ENCODE peak calls at places on chromosome 22, in five cellular contexts. One of them, this sample, is unnamed. For H3K9me3, the result is how much of the 10 kb centered on the place peaks cover.

GRCh38 chr22:25327018-25327755 is 107.7 kb downstream of the CRYBB2 start:
- DNase-seq in CD4-positive, alpha-beta memory T cell: no peak
- DNase-seq in esophagus muscularis mucosa: no peak
- DNase-seq in GM23248: no peak
- DNase-seq in upper lobe of right lung: no peak
- DNase-seq in this sample: no peak

GRCh38 chr22:25362215-25362882 is 142.9 kb downstream of the CRYBB2 start:
- DNase-seq in GM23248: peak
- DNase-seq in CD4-positive, alpha-beta memory T cell: peak
- DNase-seq in upper lobe of right lung: peak
- DNase-seq in esophagus muscularis mucosa: peak
- DNase-seq in this sample: peak

GRCh38 chr22:38987171-38987895 is 5.2 kb downstream of the APOBEC3B start:
- DNase-seq in upper lobe of right lung: no peak
- DNase-seq in GM23248: no peak
- DNase-seq in esophagus muscularis mucosa: no peak
- DNase-seq in CD4-positive, alpha-beta memory T cell: no peak
- DNase-seq in this sample: no peak

GRCh38 chr22:37454857-37455686 is 27.8 kb upstream of the ELFN2 start:
- DNase-seq in GM23248: peak
- DNase-seq in esophagus muscularis mucosa: no peak
- DNase-seq in upper lobe of right lung: peak
- DNase-seq in CD4-positive, alpha-beta memory T cell: no peak
- DNase-seq in this sample: no peak

GRCh38 chr22:40638261-40638660 is 1.7 kb upstream of the MRTFA start:
- DNase-seq in upper lobe of right lung: peak
- DNase-seq in CD4-positive, alpha-beta memory T cell: no peak
- DNase-seq in GM23248: no peak
- DNase-seq in esophagus muscularis mucosa: no peak
- DNase-seq in this sample: no peak

GRCh38 chr22:40904101-40904500 is 42.2 kb upstream of the DNAJB7 start:
- DNase-seq in upper lobe of right lung: no peak
- DNase-seq in CD4-positive, alpha-beta memory T cell: no peak
- DNase-seq in GM23248: no peak
- DNase-seq in esophagus muscularis mucosa: no peak
- DNase-seq in this sample: no peak

GRCh38 chr22:38424525-38425080 is 30.4 kb downstream of the KCNJ4 start:
- DNase-seq in GM23248: no peak
- DNase-seq in CD4-positive, alpha-beta memory T cell: no peak
- DNase-seq in upper lobe of right lung: no peak
- DNase-seq in esophagus muscularis mucosa: no peak
- DNase-seq in this sample: no peak

GRCh38 chr22:22364207-22364606 is 119.6 kb downstream of the VPREB1 start:
- DNase-seq in GM23248: no peak
- DNase-seq in CD4-positive, alpha-beta memory T cell: no peak
- DNase-seq in upper lobe of right lung: no peak
- DNase-seq in esophagus muscularis mucosa: no peak
- DNase-seq in this sample: no peak

GRCh38 chr22:22709719-22710445 is 65.5 kb downstream of the GGTLC2 start:
- DNase-seq in esophagus muscularis mucosa: no peak
- DNase-seq in CD4-positive, alpha-beta memory T cell: no peak
- DNase-seq in GM23248: peak
- DNase-seq in upper lobe of right lung: no peak
- DNase-seq in this sample: no peak

GRCh38 chr22:25746012-25746373 is 4.0 kb downstream of the MYO18B start:
- DNase-seq in esophagus muscularis mucosa: no peak
- DNase-seq in upper lobe of right lung: no peak
- DNase-seq in GM23248: peak
- DNase-seq in CD4-positive, alpha-beta memory T cell: no peak
- DNase-seq in this sample: no peak

GRCh38 chr22:27747396-27748256 is 53.9 kb downstream of the MN1 start:
- DNase-seq in CD4-positive, alpha-beta memory T cell: no peak
- DNase-seq in GM23248: peak
- DNase-seq in esophagus muscularis mucosa: no peak
- DNase-seq in upper lobe of right lung: no peak
- DNase-seq in this sample: no peak

GRCh38 chr22:20173720-20174119 is 22.9 kb upstream of the CCDC188 start:
- DNase-seq in upper lobe of right lung: no peak
- DNase-seq in esophagus muscularis mucosa: no peak
- DNase-seq in GM23248: no peak
- DNase-seq in CD4-positive, alpha-beta memory T cell: no peak
- DNase-seq in this sample: no peak

GRCh38 chr22:23562186-23562585 is 17.9 kb downstream of the IGLL1 start:
- DNase-seq in esophagus muscularis mucosa: no peak
- DNase-seq in upper lobe of right lung: no peak
- DNase-seq in GM23248: no peak
- DNase-seq in CD4-positive, alpha-beta memory T cell: no peak
- DNase-seq in this sample: no peak

DNA sequence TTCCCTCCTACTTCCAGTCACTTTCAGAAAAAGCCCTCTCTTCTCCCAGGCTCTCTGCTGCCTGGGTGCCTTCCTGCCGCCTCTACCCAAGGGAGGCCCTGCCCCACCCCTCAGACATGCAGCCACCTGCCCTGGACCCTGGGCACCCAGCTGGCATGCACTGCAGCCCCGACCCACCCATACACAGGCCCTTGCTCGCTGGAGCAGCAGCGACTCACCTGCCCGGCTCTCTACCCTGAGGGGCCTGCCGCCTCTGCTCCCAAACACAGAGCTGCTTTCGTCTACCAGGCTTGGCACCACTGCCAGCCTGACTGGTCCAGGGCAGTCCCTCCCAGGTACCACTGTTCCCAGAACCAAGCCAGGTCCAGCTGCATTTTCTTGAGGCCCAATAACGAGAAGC is 1.2 kb upstream of the TSSK2 start:
- DNase-seq in GM23248: no peak
- DNase-seq in CD4-positive, alpha-beta memory T cell: no peak
- DNase-seq in esophagus muscularis mucosa: no peak
- DNase-seq in upper lobe of right lung: no peak
- DNase-seq in this sample: no peak
- H3K9me3 ChIP-seq in GM23248: under half
- H3K9me3 ChIP-seq in CD4-positive, alpha-beta memory T cell: under half
- H3K9me3 ChIP-seq in esophagus muscularis mucosa: under half
- H3K9me3 ChIP-seq in upper lobe of right lung: under half
- H3K9me3 ChIP-seq in this sample: under half

DNA sequence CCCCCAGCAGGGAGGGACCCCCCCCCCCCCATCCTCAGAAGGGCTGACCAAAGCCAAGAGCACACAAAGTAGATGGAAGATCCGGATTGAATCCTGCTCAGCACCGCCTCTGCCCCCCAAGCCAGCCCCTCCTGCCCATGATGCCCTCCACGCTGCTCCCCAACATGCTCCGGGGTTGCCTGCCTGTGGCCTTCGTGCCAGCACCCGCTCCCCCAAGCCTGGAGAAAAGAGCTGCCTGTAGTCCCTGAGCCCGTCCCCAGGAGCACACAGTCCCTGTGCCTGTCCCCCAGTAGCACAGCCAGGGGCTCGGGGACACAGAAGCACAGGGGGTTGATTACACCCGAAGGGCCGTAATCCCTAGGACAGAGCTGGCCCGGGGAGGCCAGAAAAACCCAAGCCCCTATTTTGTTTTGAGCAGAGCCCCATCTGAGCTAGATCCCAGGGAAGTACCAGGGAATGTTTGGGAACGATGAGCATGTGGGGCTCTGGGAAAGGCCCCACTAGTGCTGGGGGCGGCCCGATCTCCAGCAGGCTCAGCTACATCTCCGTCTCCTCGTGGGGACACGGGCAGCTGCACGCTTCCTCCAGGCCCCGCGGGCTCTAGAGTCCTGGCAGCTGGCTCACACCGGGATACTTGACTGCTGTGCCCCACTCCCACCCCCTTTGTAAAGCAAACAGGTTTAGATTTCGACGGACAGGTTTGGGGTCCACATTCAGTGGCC is 66.7 kb downstream of the PHF21B start:
- DNase-seq in esophagus muscularis mucosa: no peak
- DNase-seq in upper lobe of right lung: no peak
- DNase-seq in GM23248: no peak
- DNase-seq in CD4-positive, alpha-beta memory T cell: no peak
- DNase-seq in this sample: no peak
- H3K9me3 ChIP-seq in esophagus muscularis mucosa: under half
- H3K9me3 ChIP-seq in upper lobe of right lung: under half
- H3K9me3 ChIP-seq in GM23248: under half
- H3K9me3 ChIP-seq in CD4-positive, alpha-beta memory T cell: under half
- H3K9me3 ChIP-seq in this sample: under half

GRCh38 chr22:49449377-49449776 is 378.3 kb downstream of the BRD1 start:
- DNase-seq in CD4-positive, alpha-beta memory T cell: no peak
- DNase-seq in upper lobe of right lung: no peak
- DNase-seq in esophagus muscularis mucosa: no peak
- DNase-seq in GM23248: no peak
- DNase-seq in this sample: no peak

GRCh38 chr22:49450521-49450920 is 377.2 kb downstream of the BRD1 start:
- DNase-seq in esophagus muscularis mucosa: no peak
- DNase-seq in GM23248: no peak
- DNase-seq in CD4-positive, alpha-beta memory T cell: no peak
- DNase-seq in upper lobe of right lung: no peak
- DNase-seq in this sample: no peak

GRCh38 chr22:49452362-49452946 is 375.2 kb downstream of the BRD1 start:
- DNase-seq in CD4-positive, alpha-beta memory T cell: no peak
- DNase-seq in esophagus muscularis mucosa: no peak
- DNase-seq in upper lobe of right lung: no peak
- DNase-seq in GM23248: no peak
- DNase-seq in this sample: no peak

GRCh38 chr22:49449811-49450386 is 377.8 kb downstream of the BRD1 start:
- DNase-seq in CD4-positive, alpha-beta memory T cell: no peak
- DNase-seq in esophagus muscularis mucosa: no peak
- DNase-seq in GM23248: no peak
- DNase-seq in upper lobe of right lung: no peak
- DNase-seq in this sample: no peak

GRCh38 chr22:49451070-49451840 is 376.4 kb downstream of the BRD1 start:
- DNase-seq in upper lobe of right lung: peak
- DNase-seq in esophagus muscularis mucosa: no peak
- DNase-seq in GM23248: no peak
- DNase-seq in CD4-positive, alpha-beta memory T cell: no peak
- DNase-seq in this sample: no peak
- H3K9me3 ChIP-seq in upper lobe of right lung: under half
- H3K9me3 ChIP-seq in esophagus muscularis mucosa: under half
- H3K9me3 ChIP-seq in GM23248: under half
- H3K9me3 ChIP-seq in CD4-positive, alpha-beta memory T cell: under half
- H3K9me3 ChIP-seq in this sample: under half

GRCh38 chr22:48855593-48856307 is 971.9 kb downstream of the BRD1 start:
- DNase-seq in upper lobe of right lung: no peak
- DNase-seq in CD4-positive, alpha-beta memory T cell: no peak
- DNase-seq in esophagus muscularis mucosa: no peak
- DNase-seq in GM23248: no peak
- DNase-seq in this sample: no peak

GRCh38 chr22:48851933-48852549 is 975.6 kb downstream of the BRD1 start:
- DNase-seq in upper lobe of right lung: peak
- DNase-seq in esophagus muscularis mucosa: no peak
- DNase-seq in CD4-positive, alpha-beta memory T cell: no peak
- DNase-seq in GM23248: no peak
- DNase-seq in this sample: no peak

GRCh38 chr22:48855013-48855412 is 972.7 kb downstream of the BRD1 start:
- DNase-seq in upper lobe of right lung: no peak
- DNase-seq in GM23248: no peak
- DNase-seq in esophagus muscularis mucosa: no peak
- DNase-seq in CD4-positive, alpha-beta memory T cell: no peak
- DNase-seq in this sample: no peak

GRCh38 chr22:48856308-48856615 is 971.4 kb downstream of the BRD1 start:
- DNase-seq in CD4-positive, alpha-beta memory T cell: no peak
- DNase-seq in esophagus muscularis mucosa: no peak
- DNase-seq in GM23248: no peak
- DNase-seq in upper lobe of right lung: no peak
- DNase-seq in this sample: no peak

DNA sequence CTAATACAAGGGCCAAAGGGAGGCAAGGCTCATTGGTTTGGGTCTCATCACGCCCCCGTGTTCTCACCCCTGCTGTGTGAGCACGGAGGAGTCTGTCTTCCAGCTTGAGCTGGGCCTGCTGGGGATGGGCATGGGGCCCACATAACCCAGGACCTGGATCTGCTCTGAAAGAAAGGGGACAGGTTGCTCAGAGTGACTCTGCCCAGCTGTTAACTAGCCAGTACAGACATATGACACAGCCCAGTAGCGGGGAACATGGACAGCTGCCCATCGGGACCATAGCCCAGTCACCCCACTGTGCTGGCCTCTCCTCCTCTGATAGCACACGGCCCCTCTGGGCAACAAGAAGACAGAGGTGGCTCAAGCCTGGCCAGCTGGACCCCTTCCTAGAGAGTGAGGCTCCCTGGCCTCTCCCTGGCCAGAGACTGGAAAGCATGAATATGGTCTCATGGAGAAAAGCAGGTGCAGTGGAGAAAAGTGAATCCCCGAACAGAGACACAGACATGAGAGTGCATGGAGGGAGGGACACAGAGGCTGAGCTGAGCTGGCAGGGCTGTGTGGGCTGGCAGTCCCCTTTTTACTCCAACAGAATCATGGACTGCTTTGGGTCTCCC is 973.9 kb downstream of the BRD1 start:
- DNase-seq in GM23248: no peak
- DNase-seq in upper lobe of right lung: no peak
- DNase-seq in CD4-positive, alpha-beta memory T cell: no peak
- DNase-seq in esophagus muscularis mucosa: no peak
- DNase-seq in this sample: no peak
- H3K9me3 ChIP-seq in GM23248: under half
- H3K9me3 ChIP-seq in upper lobe of right lung: under half
- H3K9me3 ChIP-seq in CD4-positive, alpha-beta memory T cell: under half
- H3K9me3 ChIP-seq in esophagus muscularis mucosa: under half
- H3K9me3 ChIP-seq in this sample: under half

GRCh38 chr22:47783433-47784366 is 1021.2 kb downstream of the TBC1D22A start:
- DNase-seq in CD4-positive, alpha-beta memory T cell: no peak
- DNase-seq in upper lobe of right lung: no peak
- DNase-seq in esophagus muscularis mucosa: peak
- DNase-seq in GM23248: no peak
- DNase-seq in this sample: no peak
- H3K9me3 ChIP-seq in CD4-positive, alpha-beta memory T cell: under half
- H3K9me3 ChIP-seq in upper lobe of right lung: under half
- H3K9me3 ChIP-seq in esophagus muscularis mucosa: under half
- H3K9me3 ChIP-seq in GM23248: under half
- H3K9me3 ChIP-seq in this sample: under half

This sample was measured in CD8-positive, alpha-beta T cell.